ENCODE peak calls at places on chromosomes 12 and 14, in seven cellular contexts. O is gastrocnemius medialis, D is endodermal cell, K is adrenal gland, B is mesendoderm, X is psoas muscle, A is thoracic aorta. I is an unnamed sample.
A peak's percentile ranks its signal among the peaks of the same experiment; 100 is the strongest.

GRCh38 chr14:63276016-63276415 is 42.7 kb downstream of the GPHB5 start:
- DNase-seq in O (no peak), D (no peak), K (no peak), B (no peak), X (no peak), A (no peak), I (no peak)

GRCh38 chr12:106840217-106840616 is 65.7 kb downstream of the RIC8B start:
- DNase-seq in O (no peak), D (peak; percentile 62), K (no peak), B (peak; percentile 34), X (no peak), A (no peak), I (no peak)

GRCh38 chr12:62649412-62650116 is 182.9 kb downstream of the MON2 start:
- DNase-seq in O (no peak), D (peak; percentile 8), K (no peak), B (no peak), X (no peak), A (no peak), I (no peak)

GRCh38 chr14:89143595-89143994 is 273.4 kb downstream of the FOXN3 start:
- DNase-seq in O (no peak), D (no peak), K (no peak), B (no peak), X (no peak), A (no peak), I (no peak)

GRCh38 chr14:75096959-75097358 is 27.5 kb downstream of the ZC2HC1C start:
- DNase-seq in O (peak; percentile 69), D (no peak), K (no peak), B (no peak), X (peak; percentile 25), A (no peak), I (no peak)

GRCh38 chr12:5000204-5000603 is 43.5 kb upstream of the KCNA5 start:
- DNase-seq in O (no peak), D (no peak), K (no peak), B (peak; percentile 33), X (no peak), A (no peak), I (no peak)

GRCh38 chr12:96239711-96240234 is 45.6 kb downstream of the ELK3 start:
- DNase-seq in O (no peak), D (peak; percentile 63), K (no peak), B (no peak), X (no peak), A (no peak), I (no peak)

GRCh38 chr12:107349008-107349747 is 255.8 kb upstream of the CRY1 start:
- DNase-seq in O (no peak), D (peak; percentile 74), K (no peak), B (peak; percentile 89), X (no peak), A (no peak), I (no peak)

GRCh38 chr12:113184900-113185179 is 438 bp downstream of the DDX54 start:
- DNase-seq in O (peak; percentile 86), D (peak; percentile 98), K (peak; percentile 93), B (peak; percentile 93), X (peak; percentile 88), A (peak; percentile 47), I (peak; percentile 77)

GRCh38 chr14:36662543-36663403 is 1.1 kb downstream of the PAX9 start:
- DNase-seq in O (no peak), D (peak; percentile 83), K (no peak), B (peak; percentile 68), X (no peak), A (no peak), I (no peak)

GRCh38 chr14:55265197-55265596 is 6.0 kb upstream of the FBXO34 start:
- DNase-seq in O (no peak), D (no peak), K (no peak), B (no peak), X (no peak), A (no peak), I (no peak)

GRCh38 chr12:57477710-57478681 is 1.7 kb downstream of the ARHGAP9 start:
- DNase-seq in O (no peak), D (peak; percentile 75), K (peak; percentile 49), B (no peak), X (no peak), A (no peak), I (no peak)
- H3K27me3 ChIP-seq in O (peaks cover 41% of the 10 kb centered on the region), D (peaks cover 45% of the 10 kb centered on the region), K (peaks cover 26% of the 10 kb centered on the region), B (peaks cover 25% of the 10 kb centered on the region), X (no peaks in the 10 kb centered on the region), A (no peaks in the 10 kb centered on the region), I (peaks cover 34% of the 10 kb centered on the region)

DNA sequence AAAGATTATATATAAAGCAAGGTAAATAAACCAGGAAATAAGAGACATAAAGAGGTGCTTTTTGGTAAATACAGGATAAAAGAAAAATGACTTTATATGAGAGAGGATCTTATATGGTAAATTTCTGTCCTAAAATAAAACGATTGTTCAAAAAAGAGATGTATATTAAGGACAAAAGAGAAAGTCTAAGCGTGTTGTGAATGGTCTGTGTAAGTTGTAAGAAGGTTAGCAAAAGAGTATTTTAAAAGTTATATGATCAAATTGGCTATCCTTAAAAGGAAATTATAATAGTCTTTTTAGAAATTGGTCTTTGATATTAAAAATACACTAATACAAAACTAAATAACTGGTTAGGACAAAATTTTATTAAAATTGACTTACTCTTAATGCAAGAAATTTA is 14.1 kb upstream of the ACSM4 start:
- DNase-seq in O (no peak), D (no peak), K (no peak), B (peak; percentile 74), X (no peak), A (no peak), I (peak; percentile 31)
- H3K27ac ChIP-seq in O (no peak overlapping the region), D (no peak overlapping the region), K (no peak overlapping the region), B (no peak overlapping the region), X (no peak overlapping the region), A (no peak overlapping the region), I (no peak overlapping the region)

DNA sequence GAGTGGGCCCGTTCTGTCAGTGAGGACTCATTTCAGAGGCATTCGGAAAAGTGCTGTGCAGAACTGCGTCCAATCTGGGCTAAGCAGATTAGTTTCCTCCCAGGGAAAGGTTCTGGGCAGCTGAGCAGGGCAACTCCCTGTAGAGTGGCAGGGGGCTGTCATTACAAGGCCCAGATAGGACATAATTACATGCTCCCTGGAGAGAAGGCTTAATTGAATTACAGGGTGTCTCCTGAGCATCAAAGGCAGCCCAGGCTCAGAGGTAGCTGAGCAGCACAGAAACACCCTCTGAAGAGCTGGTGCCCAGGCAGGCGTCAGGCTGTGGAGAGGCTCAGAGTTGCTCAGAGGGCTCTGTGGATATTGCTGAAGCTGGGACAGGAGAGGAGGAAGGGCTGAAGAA is 36.0 kb downstream of the SLC8A3 start:
- DNase-seq in O (no peak), D (no peak), K (no peak), B (peak; percentile 17), X (no peak), A (no peak), I (no peak)
- H3K27me3 ChIP-seq in O (no peaks in the 10 kb centered on the region), D (no peaks in the 10 kb centered on the region), K (no peaks in the 10 kb centered on the region), B (no peaks in the 10 kb centered on the region), X (no peaks in the 10 kb centered on the region), A (no peaks in the 10 kb centered on the region), I (no peaks in the 10 kb centered on the region)

DNA sequence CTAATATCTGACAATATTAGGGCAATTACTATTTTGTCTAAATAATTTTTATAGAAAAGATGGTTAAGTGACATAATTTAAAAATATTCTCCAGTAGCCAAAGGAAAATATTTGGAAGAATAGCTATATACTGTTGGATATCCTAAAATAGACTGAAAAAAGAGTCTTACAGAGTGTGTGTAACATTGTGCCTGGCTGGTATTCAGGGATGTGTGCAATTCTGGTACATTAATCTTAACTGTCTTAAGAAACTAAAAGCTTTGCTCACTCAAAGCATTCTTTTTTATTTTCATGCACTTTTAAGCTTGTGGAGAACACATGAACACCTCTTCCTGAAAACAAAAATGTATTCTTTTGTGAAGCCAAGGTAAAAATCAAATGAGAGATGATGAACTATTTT is 10.1 kb upstream of the NR2C1 start:
- DNase-seq in O (no peak), D (no peak), K (no peak), B (no peak), X (no peak), A (no peak), I (no peak)
- H3K27ac ChIP-seq in O (peak overlapping the region; percentile 56), D (peak overlapping the region; percentile 89), K (peak overlapping the region; percentile 61), B (no peak overlapping the region), X (peak overlapping the region; percentile 70), A (peak overlapping the region; percentile 19), I (no peak overlapping the region)

GRCh38 chr14:105119410-105120025 is 49.1 kb downstream of the JAG2 start:
- DNase-seq in O (no peak), D (peak; percentile 29), K (peak; percentile 6), B (no peak), X (no peak), A (no peak), I (no peak)
- H3K27me3 ChIP-seq in O (no peaks in the 10 kb centered on the region), D (no peaks in the 10 kb centered on the region), K (no peaks in the 10 kb centered on the region), B (no peaks in the 10 kb centered on the region), X (no peaks in the 10 kb centered on the region), A (no peaks in the 10 kb centered on the region), I (no peaks in the 10 kb centered on the region)

GRCh38 chr12:55705802-55706402 is 1.8 kb downstream of the ITGA7 start:
- DNase-seq in O (peak; percentile 64), D (peak; percentile 91), K (no peak), B (peak; percentile 68), X (peak; percentile 46), A (no peak), I (no peak)

GRCh38 chr12:55702861-55703260 is 4.8 kb downstream of the ITGA7 start:
- DNase-seq in O (peak; percentile 45), D (no peak), K (no peak), B (no peak), X (peak; percentile 22), A (no peak), I (no peak)

GRCh38 chr12:55703288-55703687 is 4.4 kb downstream of the ITGA7 start:
- DNase-seq in O (peak; percentile 95), D (no peak), K (no peak), B (no peak), X (peak; percentile 81), A (no peak), I (no peak)

GRCh38 chr12:55704824-55705780 is 2.6 kb downstream of the ITGA7 start:
- DNase-seq in O (peak; percentile 69), D (no peak), K (no peak), B (no peak), X (peak; percentile 34), A (no peak), I (no peak)

GRCh38 chr12:55703976-55704761 is 3.5 kb downstream of the ITGA7 start:
- DNase-seq in O (peak; percentile 68), D (no peak), K (no peak), B (no peak), X (peak; percentile 72), A (no peak), I (no peak)
- H3K27ac ChIP-seq in O (peak overlapping the region; percentile 88), D (no peak overlapping the region), K (no peak overlapping the region), B (no peak overlapping the region), X (peak overlapping the region; percentile 92), A (peak overlapping the region; percentile 90), I (no peak overlapping the region)

GRCh38 chr12:52742196-52742580 is 35.0 kb downstream of the KRT76 start:
- DNase-seq in O (no peak), D (no peak), K (no peak), B (no peak), X (no peak), A (no peak), I (no peak)

GRCh38 chr12:52748578-52748977 is 28.6 kb downstream of the KRT76 start:
- DNase-seq in O (no peak), D (no peak), K (no peak), B (no peak), X (no peak), A (no peak), I (no peak)

GRCh38 chr12:52744493-52745156 is 32.5 kb downstream of the KRT76 start:
- DNase-seq in O (no peak), D (no peak), K (no peak), B (no peak), X (no peak), A (no peak), I (no peak)

GRCh38 chr12:52742822-52743457 is 34.2 kb downstream of the KRT76 start:
- DNase-seq in O (no peak), D (no peak), K (no peak), B (no peak), X (no peak), A (no peak), I (no peak)

GRCh38 chr12:52745554-52745953 is 31.6 kb downstream of the KRT76 start:
- DNase-seq in O (no peak), D (no peak), K (no peak), B (no peak), X (no peak), A (no peak), I (no peak)
- H3K27me3 ChIP-seq in O (no peaks in the 10 kb centered on the region), D (peaks cover 60% of the 10 kb centered on the region), K (peaks cover 44% of the 10 kb centered on the region), B (no peaks in the 10 kb centered on the region), X (no peaks in the 10 kb centered on the region), A (no peaks in the 10 kb centered on the region), I (no peaks in the 10 kb centered on the region)